ENCODE peak calls at places on chromosome 22, in nine cellular contexts. W is mucosa of descending colon, Q is tibial artery, T is body of pancreas, D is IMR-90, P is lung, C is uterus, N is prostate gland, K is HCT116. A is an unnamed sample. For H3K4me1, the result is how much of the 10 kb centered on the place peaks cover.

GRCh38 chr22:19975707-19976035 is 34.1 kb upstream of the TXNRD2 start:
- DNase-seq in W (no peak), Q (no peak), T (no peak), D (no peak), P (no peak), C (no peak), N (no peak), K (no peak), A (no peak)

GRCh38 chr22:31247726-31248125 is 35.6 kb downstream of the LIMK2 start:
- DNase-seq in W (no peak), Q (no peak), T (no peak), D (no peak), P (no peak), C (no peak), N (no peak), K (no peak), A (no peak)

GRCh38 chr22:24505337-24505736 is 10.2 kb downstream of the UPB1 start:
- DNase-seq in W (no peak), Q (no peak), T (no peak), D (no peak), P (no peak), C (no peak), N (no peak), K (no peak), A (no peak)

GRCh38 chr22:24417901-24418641 is 9.3 kb upstream of the ADORA2A start:
- DNase-seq in W (no peak), Q (no peak), T (no peak), D (peak), P (no peak), C (no peak), N (no peak), K (no peak), A (peak)

GRCh38 chr22:30694171-30694637 is 470 bp upstream of the OSBP2 start:
- DNase-seq in W (peak), Q (no peak), T (peak), D (peak), P (peak), C (peak), N (peak), K (peak), A (peak)

GRCh38 chr22:32897400-32897799 is 95.9 kb downstream of the TIMP3 start:
- DNase-seq in W (no peak), Q (no peak), T (no peak), D (peak), P (no peak), C (no peak), N (no peak), K (no peak), A (no peak)

GRCh38 chr22:22720201-22720723 is 75.8 kb downstream of the GGTLC2 start:
- DNase-seq in W (peak), Q (no peak), T (no peak), D (peak), P (no peak), C (no peak), N (no peak), K (peak), A (no peak)

GRCh38 chr22:25021409-25021808 is 68.9 kb downstream of the KIAA1671 start:
- DNase-seq in W (no peak), Q (no peak), T (no peak), D (no peak), P (no peak), C (no peak), N (no peak), K (no peak), A (no peak)

GRCh38 chr22:38238519-38239051 is 34.2 kb downstream of the TMEM184B start:
- DNase-seq in W (no peak), Q (no peak), T (peak), D (peak), P (peak), C (no peak), N (no peak), K (no peak), A (no peak)

GRCh38 chr22:38416621-38417251 is 38.3 kb downstream of the KCNJ4 start:
- DNase-seq in W (no peak), Q (no peak), T (no peak), D (no peak), P (no peak), C (no peak), N (no peak), K (no peak), A (peak)

GRCh38 chr22:35409783-35410662 is 10.1 kb downstream of the MCM5 start:
- DNase-seq in W (no peak), Q (no peak), T (no peak), D (no peak), P (peak), C (no peak), N (no peak), K (no peak), A (no peak)
- H3K4me1 ChIP-seq in W (under half), Q (under half), T (under half), D (under half), P (under half), C (under half), N (under half), K (under half), A (under half)

GRCh38 chr22:41021039-41021654 is 70.0 kb downstream of the RBX1 start:
- DNase-seq in W (peak), Q (no peak), T (peak), D (no peak), P (no peak), C (peak), N (peak), K (no peak), A (peak)
- H3K4me3 ChIP-seq in W (peak), Q (peak), T (peak), D (peak), P (peak), C (peak), N (peak), K (peak), A (peak)

DNA sequence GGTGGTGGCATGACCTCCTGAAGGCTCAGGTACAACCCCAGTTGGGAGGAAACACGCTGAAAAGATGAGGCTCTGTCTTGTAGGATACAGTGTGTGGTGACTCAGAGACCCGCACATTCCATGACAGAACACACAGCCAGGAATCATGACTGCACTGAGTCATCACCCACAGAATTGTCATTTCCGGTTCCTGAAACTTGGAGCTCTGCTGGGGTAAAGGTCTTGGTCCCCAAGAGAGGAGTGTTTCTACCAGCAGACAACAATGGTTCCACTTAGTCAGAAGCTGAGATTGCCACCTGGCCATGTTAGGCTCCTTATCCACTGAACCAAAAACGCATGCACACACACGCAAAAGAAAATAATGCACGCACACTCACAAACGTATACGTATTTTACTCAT is 31.5 kb upstream of the CYB5R3 start:
- DNase-seq in W (peak), Q (no peak), T (no peak), D (peak), P (no peak), C (peak), N (no peak), K (peak), A (no peak)
- H3K4me1 ChIP-seq in W (under half), Q (half or more), T (under half), D (under half), P (under half), C (under half), N (under half), K (under half), A (under half)

GRCh38 chr22:45997077-45997774 is 20.3 kb upstream of the WNT7B start:
- DNase-seq in W (peak), Q (peak), T (peak), D (peak), P (peak), C (peak), N (peak), K (no peak), A (peak)
- H3K4me3 ChIP-seq in W (no peak), Q (no peak), T (no peak), D (no peak), P (no peak), C (no peak), N (no peak), K (no peak), A (no peak)